ENCODE peak calls at places on chromosomes 3 and 15, in four cellular contexts. O is GM23338, V is HCT116, J is hepatocyte. Z is an unnamed sample. For H3K9me2, the result is how much of the 10 kb centered on the place peaks cover.

GRCh38 chr3:42080452-42080872 is 10.7 kb upstream of the TRAK1 start:
- DNase-seq in O (no peak), V (peak), J (peak), Z (peak)

GRCh38 chr3:41102053-41102556 is 97.2 kb upstream of the CTNNB1 start:
- DNase-seq in V (no peak), J (peak), O (no peak), Z (no peak)

GRCh38 chr3:177459397-177459796 is 262.1 kb upstream of the TBL1XR1 start:
- DNase-seq in V (no peak), J (peak), O (no peak), Z (peak)

GRCh38 chr15:83869329-83869728 is 215.4 kb downstream of the ADAMTSL3 start:
- DNase-seq in V (no peak), O (no peak), J (no peak), Z (no peak)

GRCh38 chr3:66468016-66468735 is 32.6 kb downstream of the LRIG1 start:
- DNase-seq in J (no peak), O (no peak), V (no peak), Z (peak)

GRCh38 chr15:61084944-61085367 is 144.1 kb downstream of the RORA start:
- DNase-seq in O (peak), V (no peak), J (no peak), Z (no peak)

GRCh38 chr15:73982251-73982962 is 9.7 kb downstream of the STOML1 start:
- DNase-seq in V (no peak), J (peak), O (no peak), Z (peak)

GRCh38 chr3:184305577-184305976 is 6.5 kb downstream of the PSMD2 start:
- DNase-seq in J (no peak), O (no peak), V (no peak), Z (peak)

GRCh38 chr15:40873625-40874561 is at the start of gene RHOV:
- DNase-seq in V (peak), J (peak), O (peak), Z (peak)

DNA sequence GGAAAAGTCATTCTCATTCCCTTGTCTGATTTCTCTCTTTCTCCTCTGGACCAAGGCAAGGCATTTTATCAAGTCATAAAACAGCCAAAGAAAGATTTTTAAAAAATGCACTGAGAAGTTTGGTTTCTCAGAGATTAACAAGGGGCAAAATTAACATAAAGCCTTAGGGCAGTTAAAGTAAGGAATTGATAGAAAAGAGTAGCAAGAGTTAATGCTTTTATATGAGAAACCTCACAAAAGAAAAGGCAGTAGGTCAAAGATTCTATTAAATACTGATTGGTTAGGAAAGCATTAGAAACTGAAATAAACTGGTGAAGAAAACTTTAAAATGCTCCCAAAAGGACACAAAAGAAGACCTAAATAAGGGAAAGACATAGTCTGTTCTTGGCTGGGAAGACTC is 121.0 kb upstream of the PRTG start:
- DNase-seq in J (no peak), V (no peak), O (no peak), Z (no peak)
- H3K9me2 ChIP-seq in J (under half), V (under half), O (under half), Z (under half)

GRCh38 chr3:73718326-73719110 is 93.8 kb upstream of the PDZRN3 start:
- DNase-seq in V (no peak), J (no peak), O (no peak), Z (peak)

GRCh38 chr3:73716418-73716817 is 91.7 kb upstream of the PDZRN3 start:
- DNase-seq in J (no peak), O (no peak), V (no peak), Z (peak)

GRCh38 chr3:73719413-73719831 is 94.7 kb upstream of the PDZRN3 start:
- DNase-seq in V (no peak), J (peak), O (no peak), Z (peak)

GRCh38 chr3:73723596-73723995 is 98.9 kb upstream of the PDZRN3 start:
- DNase-seq in V (no peak), O (no peak), J (no peak), Z (no peak)

GRCh38 chr3:73719877-73720276 is 95.1 kb upstream of the PDZRN3 start:
- DNase-seq in V (no peak), O (no peak), J (peak), Z (peak)
- TF ChIP-seq EZH2phosphoT487 in V (no peak), O (no peak), J (no peak), Z (no peak)

GRCh38 chr3:69178100-69178499 is 55.7 kb upstream of the LMOD3 start:
- DNase-seq in V (no peak), J (no peak), O (no peak), Z (no peak)
- H3K9me2 ChIP-seq in V (under half), J (under half), O (under half), Z (under half)

GRCh38 chr15:55224892-55225291 is 28.2 kb upstream of the RSL24D1 start:
- DNase-seq in V (no peak), O (no peak), J (peak), Z (no peak)
- TF ChIP-seq EZH2phosphoT487 in V (no peak), O (no peak), J (no peak), Z (no peak)

DNA sequence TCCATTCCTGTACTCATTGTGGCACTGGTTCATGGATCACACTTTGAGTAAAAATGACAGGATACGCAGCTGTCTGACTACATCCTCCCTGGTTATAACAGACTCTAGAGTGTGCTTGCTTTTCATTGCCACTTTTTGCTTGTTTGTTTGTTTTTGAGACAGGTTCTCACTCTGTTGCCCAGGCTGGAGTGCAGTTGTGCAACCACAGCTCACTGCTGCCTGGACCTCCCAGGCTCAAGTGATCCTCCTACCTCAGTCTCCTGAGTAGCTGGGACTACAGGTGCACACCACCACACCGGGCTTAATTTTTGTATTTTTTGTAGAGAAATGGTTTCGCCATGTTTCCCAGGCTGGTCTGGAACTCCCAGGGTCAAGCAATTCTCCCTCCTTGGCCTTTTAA is 89.3 kb upstream of the ROBO2 start:
- DNase-seq in V (no peak), O (no peak), J (no peak), Z (no peak)
- H3K9me2 ChIP-seq in V (under half), O (under half), J (under half), Z (under half)

Z was measured in GM23248.